ENCODE peak calls at places on chromosomes 7 and 10, in eight cellular contexts. Y is islet precursor cell; O is NCI-H1092; D is sciatic nerve; R is astrocyte of the spinal cord; K is CD8-positive, alpha-beta memory T cell; V is activated T-cell treated with anti-CD3 and anti-CD28 coated beads, Interleukin-2, amount 50 U/mL, for 72 hours; M is activated T-helper 1 cell treated with anti-CD3 and anti-CD28 coated beads, Interleukin-12 subunit alpha, Interleukin-12 subunit beta, Interleukin-2, Interleukin-4 antibody, amounts not matched to agents 30 ng/mL and 10 ng/mL and 1 ng/mL, durations not matched to agents 14 hours and 24 hours and 36 hours. W is an unnamed sample.

GRCh38 chr10:69655124-69655867 is 25.2 kb downstream of the FAM241B start:
- DNase-seq in Y (no peak), O (no peak), D (no peak), R (no peak), K (no peak), V (no peak), M (no peak), W (no peak)

GRCh38 chr7:144780071-144780608 is 55.7 kb downstream of the TPK1 start:
- DNase-seq in Y (peak), O (no peak), D (no peak), R (no peak), K (no peak), V (no peak), M (no peak), W (no peak)

GRCh38 chr7:92747041-92747835 is 89.1 kb downstream of the CDK6 start:
- DNase-seq in Y (no peak), O (no peak), D (no peak), R (peak), K (no peak), V (no peak), M (no peak), W (no peak)

GRCh38 chr7:108824840-108825540 is 255.3 kb downstream of the DNAJB9 start:
- DNase-seq in Y (peak), O (no peak), D (no peak), R (peak), K (no peak), V (no peak), M (no peak), W (no peak)

GRCh38 chr7:117567781-117568180 is 88.0 kb downstream of the CFTR start:
- DNase-seq in Y (no peak), O (no peak), D (no peak), R (no peak), K (no peak), V (no peak), M (no peak), W (no peak)

GRCh38 chr7:97722386-97722785 is 9.5 kb upstream of the TAC1 start:
- DNase-seq in Y (no peak), O (no peak), D (no peak), R (no peak), K (no peak), V (no peak), M (no peak), W (no peak)

GRCh38 chr7:102991077-102991539 is 78.3 kb downstream of the LRRC17 start:
- DNase-seq in Y (no peak), O (no peak), D (no peak), R (no peak), K (no peak), V (no peak), M (no peak), W (no peak)

GRCh38 chr10:70578371-70578947 is 24.1 kb downstream of the PRF1 start:
- DNase-seq in Y (peak), O (no peak), D (no peak), R (peak), K (peak), V (peak), M (peak), W (no peak)

GRCh38 chr7:152176797-152177196 is 151.3 kb downstream of the GALNT11 start:
- DNase-seq in Y (no peak), O (no peak), D (no peak), R (no peak), K (no peak), V (no peak), M (no peak), W (no peak)

GRCh38 chr10:122478971-122479370 is 17.6 kb downstream of the HTRA1 start:
- DNase-seq in Y (no peak), O (no peak), D (no peak), R (no peak), K (no peak), V (no peak), M (no peak), W (peak)

GRCh38 chr10:72228318-72228751 is 12.3 kb upstream of the ASCC1 start:
- DNase-seq in Y (no peak), O (peak), D (no peak), R (no peak), K (no peak), V (no peak), M (no peak), W (no peak)

GRCh38 chr10:19974138-19974537 is 157.9 kb downstream of the PLXDC2 start:
- DNase-seq in Y (no peak), O (no peak), D (no peak), R (no peak), K (no peak), V (no peak), M (no peak), W (no peak)

GRCh38 chr10:112136816-112137215 is 46.7 kb downstream of the GPAM start:
- DNase-seq in Y (no peak), O (no peak), D (no peak), R (no peak), K (no peak), V (no peak), M (no peak), W (no peak)

GRCh38 chr7:2735744-2736143 is 47.7 kb downstream of the AMZ1 start:
- DNase-seq in Y (peak), O (no peak), D (no peak), R (no peak), K (no peak), V (no peak), M (no peak), W (no peak)

GRCh38 chr7:74083928-74084721 is 521 bp downstream of the LIMK1 start:
- DNase-seq in Y (peak), O (peak), D (no peak), R (peak), K (no peak), V (peak), M (no peak), W (no peak)

GRCh38 chr7:95808396-95808795 is 36.0 kb downstream of the DYNC1I1 start:
- DNase-seq in Y (no peak), O (no peak), D (no peak), R (no peak), K (no peak), V (no peak), M (no peak), W (no peak)

GRCh38 chr10:132726951-132727350 is 59.0 kb downstream of the NKX6-2 start:
- DNase-seq in Y (no peak), O (no peak), D (no peak), R (no peak), K (no peak), V (no peak), M (no peak), W (no peak)

W was measured in anterior cingulate cortex.